ENCODE peak calls at places on chromosomes 11 and 22, in four cellular contexts. K, G, A and U are unnamed samples.

GRCh38 chr11:107592256-107592655 is 1.3 kb downstream of the ELMOD1 start:
- ATAC-seq in K (no peak), G (no peak), A (no peak), U (no peak)

GRCh38 chr11:112211556-112211955 is 14.7 kb upstream of the PTS start:
- ATAC-seq in K (no peak), G (no peak), A (no peak), U (no peak)

GRCh38 chr11:125401746-125402145 is 94.3 kb downstream of the FEZ1 start:
- ATAC-seq in K (no peak), G (no peak), A (no peak), U (no peak)

GRCh38 chr11:19607656-19608360 is 104.8 kb upstream of the NAV2 start:
- ATAC-seq in K (no peak), G (no peak), A (no peak), U (no peak)

GRCh38 chr11:120391297-120391696 is 55.1 kb downstream of the ARHGEF12 start:
- ATAC-seq in K (no peak), G (peak), A (no peak), U (no peak)

GRCh38 chr11:33722579-33723234 is 13.5 kb downstream of the CD59 start:
- ATAC-seq in K (peak), G (no peak), A (peak), U (peak)

GRCh38 chr11:108609681-108610080 is 16.1 kb upstream of the EXPH5 start:
- ATAC-seq in K (no peak), G (no peak), A (peak), U (no peak)

GRCh38 chr22:35597692-35598395 is 19.3 kb downstream of the MB start:
- ATAC-seq in K (no peak), G (peak), A (no peak), U (no peak)

GRCh38 chr11:2443881-2444300 is 423 bp downstream of the TRPM5 start:
- ATAC-seq in K (no peak), G (no peak), A (no peak), U (no peak)

GRCh38 chr22:18000441-18001039 is 23.8 kb downstream of the MICAL3 start:
- ATAC-seq in K (peak), G (no peak), A (peak), U (no peak)

GRCh38 chr22:42623301-42623751 is 8.6 kb upstream of the POLDIP3 start:
- ATAC-seq in K (no peak), G (no peak), A (no peak), U (no peak)

GRCh38 chr11:134950692-134951304 is 538.8 kb upstream of the B3GAT1 start:
- ATAC-seq in K (no peak), G (no peak), A (no peak), U (no peak)

GRCh38 chr11:125170406-125171031 is 6.0 kb downstream of the PKNOX2 start:
- ATAC-seq in K (no peak), G (peak), A (peak), U (no peak)

GRCh38 chr22:31621507-31622160 is 40.4 kb downstream of the PISD start:
- ATAC-seq in K (no peak), G (no peak), A (no peak), U (no peak)

GRCh38 chr22:40817737-40818136 is 1.4 kb downstream of the SLC25A17 start:
- ATAC-seq in K (no peak), G (no peak), A (peak), U (no peak)

GRCh38 chr22:40813912-40814315 is 5.2 kb downstream of the SLC25A17 start:
- ATAC-seq in K (no peak), G (no peak), A (peak), U (no peak)

GRCh38 chr22:40819741-40820140 is 595 bp upstream of the SLC25A17 start:
- ATAC-seq in K (peak), G (peak), A (no peak), U (peak)

GRCh38 chr22:40818747-40819662 is at the start of gene SLC25A17:
- ATAC-seq in K (peak), G (peak), A (peak), U (peak)

DNA sequence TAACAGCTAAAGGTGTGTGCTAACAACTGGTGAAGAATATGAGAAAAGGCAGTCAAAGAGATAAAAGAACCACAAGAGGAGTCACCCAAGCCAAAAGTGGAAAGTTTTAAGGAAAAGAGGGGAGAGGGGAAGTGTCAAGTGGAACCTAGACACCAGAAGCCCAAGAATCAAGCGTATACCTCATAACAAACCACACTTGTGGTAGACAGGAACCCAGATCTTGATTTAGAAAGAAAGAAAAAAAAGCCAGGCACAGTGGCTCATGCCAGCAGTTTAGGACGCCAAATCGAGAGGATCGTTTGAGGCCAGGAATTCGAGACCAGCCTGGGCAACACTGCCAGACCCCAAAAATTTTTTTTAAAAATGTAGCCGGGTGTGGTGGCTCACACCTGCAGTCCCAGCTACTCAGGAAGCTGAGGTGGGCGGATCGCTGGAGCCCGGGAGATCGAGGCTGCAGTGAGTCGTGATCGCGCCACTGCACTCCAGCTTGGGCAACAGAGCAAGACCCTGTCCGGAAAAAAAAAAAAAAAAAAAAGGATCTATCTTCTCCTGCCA is 877 bp downstream of the SLC25A17 start:
- ATAC-seq in K (no peak), G (no peak), A (peak), U (no peak)
- TF ChIP-seq POLR2A in K (no peak), G (no peak), A (no peak), U (no peak)

GRCh38 chr11:73961321-73961720 is 10.5 kb downstream of the DNAJB13 start:
- ATAC-seq in K (no peak), G (no peak), A (no peak), U (no peak)

GRCh38 chr11:73958521-73959141 is 7.8 kb downstream of the DNAJB13 start:
- ATAC-seq in K (no peak), G (no peak), A (peak), U (no peak)

GRCh38 chr11:73957654-73958361 is 7.0 kb downstream of the DNAJB13 start:
- ATAC-seq in K (peak), G (no peak), A (peak), U (no peak)

GRCh38 chr11:73962097-73962705 is 11.4 kb downstream of the DNAJB13 start:
- ATAC-seq in K (no peak), G (no peak), A (no peak), U (no peak)

DNA sequence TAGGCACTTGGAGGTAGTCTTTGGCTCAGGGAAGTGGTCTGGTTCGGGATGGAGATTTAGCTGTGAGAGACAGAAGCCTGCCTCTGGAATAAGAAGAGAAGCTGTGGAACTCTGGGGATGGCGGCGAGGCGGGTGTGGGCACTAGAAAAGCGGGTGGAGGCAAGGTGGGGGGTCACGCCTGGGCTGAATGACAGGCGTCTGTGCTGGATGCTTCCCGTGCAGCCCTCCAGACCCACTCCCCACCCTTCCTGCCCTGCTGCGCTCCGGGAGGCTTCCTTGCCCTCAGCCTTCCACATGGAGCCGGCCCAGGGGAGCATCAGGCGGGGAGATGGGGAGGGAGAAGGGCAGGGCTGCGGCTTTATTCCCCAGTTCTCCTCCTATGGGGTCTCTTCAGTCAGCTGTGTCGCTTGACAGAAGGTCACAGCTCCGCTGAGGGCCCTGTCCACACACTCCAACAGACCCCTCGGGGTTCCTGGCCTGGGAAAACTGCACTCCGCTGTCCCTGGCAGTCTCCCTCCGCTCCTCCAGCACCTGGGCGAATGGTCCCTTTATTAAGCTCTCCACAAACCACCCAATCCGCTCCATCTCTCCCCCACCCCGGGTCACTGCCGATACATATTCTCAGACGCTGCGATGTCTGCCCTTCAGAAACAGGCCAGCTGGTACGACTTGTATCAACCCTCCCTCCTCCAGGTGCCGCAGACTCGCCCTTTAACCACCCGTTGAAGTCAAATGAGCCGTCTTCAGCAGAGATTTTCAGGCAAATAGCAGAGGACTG is 6.2 kb downstream of the DNAJB13 start:
- ATAC-seq in K (no peak), G (no peak), A (no peak), U (no peak)
- H3K4me3 ChIP-seq in K (no peak), G (no peak), A (no peak), U (no peak)

DNA sequence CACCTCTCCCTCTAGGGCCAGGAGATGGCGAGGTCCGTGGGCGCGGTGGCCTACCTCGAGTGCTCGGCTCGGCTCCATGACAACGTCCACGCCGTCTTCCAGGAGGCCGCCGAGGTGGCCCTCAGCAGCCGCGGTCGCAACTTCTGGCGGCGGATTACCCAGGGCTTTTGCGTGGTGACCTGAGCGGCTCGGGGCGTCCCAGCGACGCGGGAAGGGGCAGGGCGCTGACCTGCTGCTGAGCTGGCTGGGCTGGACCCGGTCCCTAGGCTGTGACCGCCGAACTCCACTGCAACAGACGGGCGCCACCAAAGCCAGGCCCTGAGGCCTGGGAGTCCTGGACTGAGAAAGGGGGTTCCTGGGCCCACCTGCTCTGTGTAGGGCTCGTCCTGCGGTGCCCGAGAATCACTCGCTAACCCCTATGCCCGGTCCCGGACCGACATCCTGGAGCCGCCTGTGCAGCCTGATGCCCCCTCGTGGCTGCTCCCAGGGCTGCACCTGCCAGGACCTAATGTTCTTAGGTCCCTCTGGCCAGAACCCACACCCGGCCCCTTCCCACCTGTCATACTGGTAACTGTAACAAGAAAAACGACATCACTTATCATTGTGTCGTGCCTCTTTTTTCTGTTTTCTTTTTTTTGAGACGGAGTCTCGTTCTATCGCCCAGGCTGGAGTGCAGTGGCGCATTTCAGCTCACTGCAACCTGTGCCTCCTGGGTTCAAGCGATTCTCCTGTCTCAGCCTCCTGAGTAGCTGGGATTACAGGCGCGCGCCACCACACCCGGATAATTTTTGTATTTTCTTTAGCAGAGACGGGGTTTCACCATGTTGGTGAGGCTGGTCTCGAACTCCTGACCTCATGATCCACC is 15.0 kb downstream of the RHOD start:
- ATAC-seq in K (peak), G (peak), A (peak), U (peak)
- TF ChIP-seq CTCF in K (peak), G (peak), A (peak), U (peak)

GRCh38 chr11:123168955-123169484 is 26.0 kb downstream of the CLMP start:
- ATAC-seq in K (no peak), G (no peak), A (no peak), U (no peak)

GRCh38 chr11:123173040-123173855 is 21.8 kb downstream of the CLMP start:
- ATAC-seq in K (no peak), G (peak), A (no peak), U (no peak)

GRCh38 chr11:123168236-123168635 is 26.8 kb downstream of the CLMP start:
- ATAC-seq in K (no peak), G (no peak), A (no peak), U (no peak)

GRCh38 chr11:123170929-123171328 is 24.1 kb downstream of the CLMP start:
- ATAC-seq in K (no peak), G (no peak), A (no peak), U (no peak)

GRCh38 chr11:123169821-123170220 is 25.2 kb downstream of the CLMP start:
- ATAC-seq in K (no peak), G (no peak), A (no peak), U (no peak)
- TF ChIP-seq POLR2A in K (no peak), G (no peak), A (no peak), U (no peak)

GRCh38 chr22:19607198-19608113 is 83.2 kb upstream of the CLDN5 start:
- ATAC-seq in K (no peak), G (peak), A (peak), U (peak)
- H3K4me3 ChIP-seq in K (no peak), G (no peak), A (no peak), U (no peak)

DNA sequence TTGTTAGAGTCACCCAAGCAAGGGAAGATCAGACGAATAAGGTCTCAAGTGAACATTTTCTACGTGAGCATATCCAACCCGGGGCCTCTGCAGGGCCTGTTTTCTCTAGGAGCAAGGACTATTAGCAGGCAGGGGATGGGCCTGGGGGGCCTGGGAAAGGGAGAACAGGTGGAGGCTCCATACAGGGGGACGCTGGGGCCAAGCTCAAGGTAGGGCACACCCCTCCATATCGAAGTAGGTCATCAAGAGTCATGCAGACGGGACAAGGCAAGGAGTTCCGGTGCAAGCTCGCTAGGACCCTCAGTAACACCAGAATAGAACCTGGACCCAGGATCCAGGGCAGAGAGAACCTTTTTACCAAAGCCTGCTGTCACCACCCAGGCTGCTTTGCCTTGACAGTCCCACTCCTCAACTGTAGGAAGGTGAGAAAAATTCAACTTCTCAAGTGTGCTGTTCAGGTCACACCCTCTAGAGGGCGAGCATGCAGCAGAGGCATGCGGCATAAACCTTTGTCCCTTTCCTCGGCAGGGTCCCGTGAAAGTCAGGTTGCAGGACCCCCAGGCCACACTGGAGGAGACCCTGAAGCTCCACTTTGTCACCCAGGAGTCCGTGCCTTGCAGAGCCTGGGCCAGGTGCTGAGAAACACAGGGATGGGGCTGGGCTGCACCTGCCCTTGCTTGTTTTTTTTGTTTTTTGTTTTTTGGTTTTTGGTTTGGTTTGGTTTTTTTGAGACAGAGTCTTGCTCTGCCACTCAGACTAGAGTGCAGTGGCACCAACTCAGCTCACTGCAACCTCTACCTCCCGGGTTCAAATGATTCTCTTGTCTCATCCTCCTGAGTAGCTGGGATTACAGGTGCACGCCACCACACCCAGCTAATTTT is 8.6 kb upstream of the APOBEC3B start:
- ATAC-seq in K (peak), G (peak), A (peak), U (no peak)
- TF ChIP-seq CTCF in K (peak), G (peak), A (peak), U (no peak)

DNA sequence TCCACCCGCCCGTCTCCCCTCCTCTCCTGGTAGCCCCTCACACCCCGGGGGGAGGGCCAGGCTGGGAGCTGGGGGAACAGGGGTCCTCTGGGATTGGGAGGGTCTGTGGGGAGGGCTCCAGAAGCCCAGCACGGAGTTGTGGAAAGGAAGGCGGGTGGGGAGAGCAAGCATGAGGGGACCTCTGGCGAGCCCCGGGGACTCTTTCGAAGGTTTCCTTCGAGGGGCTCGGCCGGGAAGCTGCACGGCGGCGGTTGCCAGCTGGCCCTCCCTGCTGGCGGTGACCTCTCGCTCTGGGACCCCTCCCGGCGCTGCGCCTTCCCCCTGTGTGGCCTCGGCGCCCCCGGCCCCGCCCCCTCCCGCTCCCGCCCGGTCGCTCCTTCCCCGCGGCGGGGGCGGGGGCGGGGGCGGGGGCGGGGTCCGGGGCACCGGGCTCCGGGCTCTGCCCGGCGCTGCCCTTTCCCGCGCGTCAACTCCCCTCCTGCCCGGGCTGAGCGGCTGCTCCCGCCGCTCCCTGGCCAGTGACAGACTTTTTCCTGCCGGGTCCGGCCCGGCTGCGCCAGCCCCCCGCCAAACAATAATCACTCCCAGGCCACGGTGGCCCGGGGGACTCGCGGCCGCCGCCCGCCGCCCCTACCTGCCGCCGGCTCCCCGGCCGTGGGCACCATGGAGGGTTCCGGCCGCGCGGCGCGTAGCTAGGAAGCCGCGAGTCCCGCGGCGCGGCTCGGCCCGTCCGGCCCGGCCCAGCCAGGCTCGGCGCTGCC is 986 bp downstream of the CLCF1 start:
- ATAC-seq in K (no peak), G (peak), A (peak), U (peak)
- TF ChIP-seq POLR2A in K (peak), G (no peak), A (no peak), U (peak)

DNA sequence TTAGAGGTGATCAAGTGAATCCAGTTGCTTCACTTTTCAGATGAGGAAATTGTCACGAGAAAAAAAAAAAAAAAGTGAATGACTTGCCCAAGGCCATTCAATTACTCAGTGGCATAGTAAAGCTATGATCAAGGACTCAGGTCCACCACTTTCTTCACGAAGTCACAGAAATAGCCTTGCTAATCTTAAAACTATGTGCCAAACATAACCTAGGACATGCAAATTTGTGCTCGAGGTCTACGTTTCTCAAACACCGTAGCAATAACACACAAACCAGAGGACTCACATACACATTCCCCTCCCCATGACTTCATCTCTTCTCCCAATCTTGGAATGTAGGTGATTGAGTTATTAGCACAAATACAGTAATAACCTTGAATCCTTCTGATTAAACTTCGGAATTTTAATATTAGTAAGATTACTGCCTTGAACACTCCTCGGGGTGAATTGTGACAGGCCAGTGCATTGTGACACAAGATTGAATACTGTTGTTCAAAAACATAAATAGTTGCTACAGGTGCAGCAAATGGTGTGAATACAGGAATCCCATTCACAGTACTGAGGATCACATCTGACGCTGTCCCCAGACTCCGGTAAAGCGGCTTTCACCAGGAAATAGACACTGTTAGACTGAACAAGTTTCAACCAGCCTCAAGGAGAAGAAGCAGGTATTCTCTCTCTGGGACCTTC is 3.8 kb downstream of the LGR4 start:
- ATAC-seq in K (no peak), G (peak), A (no peak), U (no peak)
- H3K4me3 ChIP-seq in K (peak), G (peak), A (no peak), U (peak)

GRCh38 chr11:100188137-100188783 is 498.8 kb upstream of the ARHGAP42 start:
- ATAC-seq in K (no peak), G (no peak), A (no peak), U (no peak)
- TF ChIP-seq CTCF in K (no peak), G (no peak), A (no peak), U (no peak)